ENCODE peak calls at places on chromosomes 11 and 22, in nine cellular contexts. X is heart left ventricle, B is A549, L is astrocyte of the spinal cord, E is epithelial cell of esophagus, O is transverse colon, D is right lobe of liver, S is fibroblast of pulmonary artery, Z is uterus. Y is an unnamed sample.

GRCh38 chr11:3609416-3610265 is 32.2 kb downstream of the ART5 start:
- DNase-seq in X (no peak), B (peak; percentile 47), L (peak; percentile 44), E (peak; percentile 55), O (no peak), D (no peak), S (peak; percentile 57), Z (no peak), Y (no peak)

GRCh38 chr11:122646549-122647340 is 8.8 kb upstream of the UBASH3B start:
- DNase-seq in X (no peak), B (no peak), L (peak; percentile 75), E (peak; percentile 73), O (no peak), D (no peak), S (peak; percentile 67), Z (no peak), Y (no peak)

GRCh38 chr22:22376352-22376706 is 131.7 kb downstream of the VPREB1 start:
- DNase-seq in X (no peak), B (no peak), L (no peak), E (no peak), O (no peak), D (no peak), S (no peak), Z (no peak), Y (no peak)

GRCh38 chr22:29994027-29994715 is 86.1 kb upstream of the HORMAD2 start:
- DNase-seq in X (no peak), B (peak; percentile 45), L (peak; percentile 76), E (peak; percentile 93), O (no peak), D (no peak), S (peak; percentile 48), Z (no peak), Y (no peak)

GRCh38 chr11:14380947-14381555 is 22.1 kb upstream of the RRAS2 start:
- DNase-seq in X (peak; percentile 79), B (peak; percentile 72), L (peak; percentile 56), E (peak; percentile 62), O (peak; percentile 72), D (peak; percentile 88), S (peak; percentile 49), Z (peak; percentile 71), Y (no peak)

GRCh38 chr22:47054231-47055072 is 292.0 kb downstream of the TBC1D22A start:
- DNase-seq in X (no peak), B (no peak), L (no peak), E (no peak), O (no peak), D (peak; percentile 20), S (no peak), Z (no peak), Y (no peak)

GRCh38 chr22:36871669-36872081 is 10.9 kb downstream of the NCF4 start:
- DNase-seq in X (no peak), B (no peak), L (no peak), E (peak; percentile 89), O (no peak), D (no peak), S (no peak), Z (no peak), Y (no peak)

GRCh38 chr22:41682033-41682807 is 6.4 kb downstream of the SNU13 start:
- DNase-seq in X (peak; percentile 88), B (no peak), L (peak; percentile 88), E (peak; percentile 85), O (peak; percentile 91), D (peak; percentile 90), S (peak; percentile 93), Z (peak; percentile 86), Y (peak; percentile 56)

GRCh38 chr22:50486561-50487289 is at the start of gene MIOX:
- DNase-seq in X (no peak), B (no peak), L (no peak), E (no peak), O (no peak), D (no peak), S (no peak), Z (no peak), Y (no peak)

GRCh38 chr11:97717922-97718321 is 1302.8 kb upstream of the CNTN5 start:
- DNase-seq in X (no peak), B (no peak), L (no peak), E (no peak), O (no peak), D (peak; percentile 45), S (no peak), Z (no peak), Y (no peak)

GRCh38 chr11:114059984-114060401 is 482 bp downstream of the ZBTB16 start:
- DNase-seq in X (peak; percentile 42), B (no peak), L (peak; percentile 54), E (peak; percentile 55), O (peak; percentile 49), D (no peak), S (peak; percentile 60), Z (no peak), Y (no peak)

GRCh38 chr11:92670293-92670890 is 299.1 kb upstream of the MTNR1B start:
- DNase-seq in X (no peak), B (no peak), L (no peak), E (no peak), O (no peak), D (no peak), S (no peak), Z (no peak), Y (no peak)

GRCh38 chr11:6636480-6636879 is 17.3 kb upstream of the TPP1 start:
- DNase-seq in X (no peak), B (no peak), L (no peak), E (no peak), O (no peak), D (no peak), S (no peak), Z (no peak), Y (no peak)

DNA sequence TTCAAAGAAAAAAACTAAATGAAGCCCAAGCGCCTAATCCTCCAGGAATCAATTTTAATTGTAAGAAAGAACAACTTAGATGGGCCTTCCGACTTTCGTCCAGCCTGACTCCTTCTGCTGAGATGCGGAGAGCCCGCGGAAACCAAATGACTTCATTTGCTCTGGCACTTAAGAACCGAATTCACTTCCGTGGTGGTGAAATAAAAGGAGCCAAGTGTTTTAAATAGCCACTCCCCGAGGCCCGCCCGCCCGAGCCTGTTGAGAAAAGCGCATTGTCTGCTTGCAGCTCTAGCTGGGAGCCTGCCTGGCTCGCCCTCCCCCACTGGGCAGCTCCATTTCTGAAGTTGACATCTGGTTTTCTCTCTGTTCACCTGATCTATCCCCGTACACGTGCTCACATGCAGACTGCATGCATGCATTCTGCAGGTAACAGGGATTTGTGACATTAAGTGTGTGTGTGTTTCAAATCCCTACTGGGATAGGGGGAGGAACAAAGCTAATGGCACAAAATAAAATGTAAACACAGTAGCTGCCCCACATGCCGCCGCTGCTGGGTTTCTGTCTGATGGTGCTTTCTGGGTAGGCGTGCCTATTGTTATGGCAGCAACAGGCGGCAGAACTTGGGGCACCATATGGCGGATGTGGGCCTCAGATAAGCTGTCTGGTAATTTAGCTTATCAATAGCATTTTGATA is 6.2 kb downstream of the TEAD1 start:
- DNase-seq in X (peak; percentile 89), B (no peak), L (peak; percentile 95), E (peak; percentile 94), O (peak; percentile 91), D (no peak), S (peak; percentile 95), Z (peak; percentile 81), Y (no peak)
- H3K4me3 ChIP-seq in X (peak overlapping the region; percentile 31), B (peak overlapping the region; percentile 90), L (peak overlapping the region; percentile 0), E (no peak overlapping the region), O (peak overlapping the region; percentile 17), D (no peak overlapping the region), S (peak overlapping the region; percentile 2), Z (no peak overlapping the region), Y (no peak overlapping the region)

GRCh38 chr11:10310301-10310841 is 5.5 kb downstream of the ADM start:
- DNase-seq in X (no peak), B (no peak), L (peak; percentile 56), E (peak; percentile 46), O (no peak), D (no peak), S (peak; percentile 38), Z (no peak), Y (no peak)
- TF ChIP-seq CTCF in X (no peak), B (no peak), L (no peak), E (no peak), O (no peak), D (no peak), S (no peak), Z (no peak), Y (no peak)

DNA sequence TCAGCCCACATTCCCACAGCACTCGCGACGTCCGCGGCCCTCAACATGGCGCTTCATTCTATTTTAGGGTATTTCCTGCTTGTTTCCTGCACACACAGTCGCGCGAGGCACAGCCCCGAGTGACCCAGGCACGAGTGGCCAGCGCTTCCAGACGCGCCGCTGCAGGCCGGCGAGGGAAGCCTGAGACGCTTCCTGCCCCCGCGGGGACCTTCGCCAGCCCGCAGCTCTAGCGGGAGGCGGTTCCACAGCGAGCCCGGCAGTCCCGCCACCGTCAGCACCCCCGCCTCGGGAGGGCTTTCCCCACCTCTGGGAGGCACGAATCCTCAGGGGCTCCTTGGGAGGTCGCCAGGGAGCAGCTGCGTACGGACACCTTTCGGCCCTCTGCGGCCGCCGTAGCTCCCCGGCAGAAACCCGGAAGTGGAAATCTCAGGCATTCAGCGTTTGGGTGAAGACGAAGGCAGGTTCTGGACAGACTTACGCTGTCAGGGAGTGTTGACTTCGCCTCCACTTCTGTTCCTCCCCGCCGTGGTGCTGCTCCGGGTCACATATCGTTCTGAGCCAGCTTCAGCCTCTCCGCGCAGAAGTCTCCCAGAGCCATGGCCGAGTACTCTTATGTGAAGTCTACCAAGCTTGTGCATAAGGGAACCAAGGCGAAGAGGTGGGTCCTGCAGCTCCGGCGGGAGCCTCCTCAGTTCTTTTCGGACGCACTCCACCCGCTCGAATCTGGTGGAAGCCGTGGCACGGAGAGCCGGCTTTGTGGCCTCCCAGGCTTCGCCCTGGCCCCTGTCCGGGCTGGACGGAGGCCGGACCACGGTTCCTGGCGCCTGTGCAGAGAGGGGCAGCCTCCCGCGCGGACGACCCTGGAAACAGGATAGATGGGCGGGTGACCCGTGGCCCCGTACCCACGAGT is 2925.9 kb upstream of the OR11H1 start:
- DNase-seq in X (peak; percentile 26), B (no peak), L (no peak), E (no peak), O (no peak), D (peak; percentile 65), S (no peak), Z (no peak), Y (peak; percentile 46)
- H3K4me3 ChIP-seq in X (no peak overlapping the region), B (no peak overlapping the region), L (no peak overlapping the region), E (no peak overlapping the region), O (no peak overlapping the region), D (no peak overlapping the region), S (no peak overlapping the region), Z (no peak overlapping the region), Y (peak overlapping the region; percentile 64)

GRCh38 chr11:266676-267439 is 11.3 kb upstream of the NLRP6 start:
- DNase-seq in X (peak; percentile 30), B (no peak), L (no peak), E (no peak), O (no peak), D (no peak), S (no peak), Z (no peak), Y (no peak)

GRCh38 chr11:270451-271208 is 7.6 kb upstream of the NLRP6 start:
- DNase-seq in X (peak; percentile 24), B (no peak), L (no peak), E (no peak), O (no peak), D (no peak), S (no peak), Z (no peak), Y (no peak)

GRCh38 chr11:271316-271715 is 6.9 kb upstream of the NLRP6 start:
- DNase-seq in X (no peak), B (no peak), L (no peak), E (no peak), O (no peak), D (no peak), S (no peak), Z (no peak), Y (no peak)

GRCh38 chr11:267491-267994 is 10.7 kb upstream of the NLRP6 start:
- DNase-seq in X (peak; percentile 50), B (peak; percentile 35), L (no peak), E (no peak), O (peak; percentile 75), D (peak; percentile 74), S (no peak), Z (no peak), Y (no peak)

GRCh38 chr11:269146-269890 is 8.9 kb upstream of the NLRP6 start:
- DNase-seq in X (no peak), B (no peak), L (no peak), E (peak; percentile 71), O (no peak), D (no peak), S (no peak), Z (no peak), Y (no peak)
- TF ChIP-seq CTCF in X (no peak), B (no peak), L (no peak), E (peak; percentile 24), O (peak; percentile 8), D (peak; percentile 30), S (no peak), Z (no peak), Y (no peak)

Y was measured in LNCaP clone FGC.